ENCODE peak calls at places on chromosomes 13 and 19, in eight cellular contexts. R is adipocyte, Z is endothelial cell of umbilical vein, N is fibroblast of lung, S is mammary epithelial cell, G is endodermal cell, I is IMR-90, B is neural progenitor cell. A is an unnamed sample. For H3K4me1 and H3K36me3, the result is how much of the 10 kb centered on the place peaks cover.

GRCh38 chr13:105311094-105311493 is 1224.4 kb downstream of the EFNB2 start:
- DNase-seq in R (no peak), Z (no peak), N (no peak), S (no peak), G (no peak), I (no peak), B (no peak), A (no peak)

GRCh38 chr19:31146546-31147183 is 202.6 kb downstream of the TSHZ3 start:
- DNase-seq in R (no peak), Z (no peak), N (no peak), S (peak), G (no peak), I (no peak), B (no peak), A (no peak)

GRCh38 chr19:56147307-56147706 is 6.2 kb downstream of the ZNF444 start:
- DNase-seq in R (no peak), Z (no peak), N (no peak), S (no peak), G (no peak), I (no peak), B (no peak), A (no peak)

GRCh38 chr13:92838786-92839185 is 387.8 kb upstream of the GPC6 start:
- DNase-seq in R (no peak), Z (no peak), N (peak), S (peak), G (no peak), I (peak), B (no peak), A (no peak)

GRCh38 chr13:40780822-40781401 is 8.5 kb upstream of the SLC25A15 start:
- DNase-seq in R (no peak), Z (no peak), N (peak), S (no peak), G (peak), I (peak), B (no peak), A (no peak)

GRCh38 chr13:30429721-30430694 is 7.7 kb downstream of the UBE2L5 start:
- DNase-seq in R (peak), Z (peak), N (peak), S (peak), G (no peak), I (peak), B (no peak), A (no peak)

GRCh38 chr19:3699071-3699740 is 1.1 kb downstream of the PIP5K1C start:
- DNase-seq in R (peak), Z (peak), N (peak), S (peak), G (peak), I (peak), B (peak), A (peak)

GRCh38 chr19:50384685-50385535 is 763 bp downstream of the POLD1 start:
- DNase-seq in R (no peak), Z (no peak), N (no peak), S (peak), G (no peak), I (peak), B (peak), A (no peak)

GRCh38 chr19:39351537-39352037 is 9.4 kb downstream of the SAMD4B start:
- DNase-seq in R (no peak), Z (no peak), N (peak), S (no peak), G (no peak), I (peak), B (no peak), A (no peak)

GRCh38 chr13:90447735-90448103 is 899.8 kb upstream of the MIR17HG start:
- DNase-seq in R (peak), Z (peak), N (peak), S (peak), G (no peak), I (peak), B (peak), A (no peak)

GRCh38 chr19:53936035-53936434 is 26.7 kb upstream of the CACNG8 start:
- DNase-seq in R (no peak), Z (no peak), N (no peak), S (no peak), G (no peak), I (no peak), B (peak), A (no peak)

GRCh38 chr19:3868770-3869456 is at the start of gene ZFR2:
- DNase-seq in R (no peak), Z (no peak), N (no peak), S (no peak), G (peak), I (no peak), B (peak), A (no peak)

GRCh38 chr19:47819841-47820244 is 1.9 kb upstream of the CRX start:
- DNase-seq in R (no peak), Z (no peak), N (no peak), S (no peak), G (peak), I (no peak), B (peak), A (no peak)

GRCh38 chr19:39735688-39736087 is 2.1 kb downstream of the CLC start:
- DNase-seq in R (no peak), Z (no peak), N (no peak), S (no peak), G (no peak), I (no peak), B (no peak), A (no peak)

DNA sequence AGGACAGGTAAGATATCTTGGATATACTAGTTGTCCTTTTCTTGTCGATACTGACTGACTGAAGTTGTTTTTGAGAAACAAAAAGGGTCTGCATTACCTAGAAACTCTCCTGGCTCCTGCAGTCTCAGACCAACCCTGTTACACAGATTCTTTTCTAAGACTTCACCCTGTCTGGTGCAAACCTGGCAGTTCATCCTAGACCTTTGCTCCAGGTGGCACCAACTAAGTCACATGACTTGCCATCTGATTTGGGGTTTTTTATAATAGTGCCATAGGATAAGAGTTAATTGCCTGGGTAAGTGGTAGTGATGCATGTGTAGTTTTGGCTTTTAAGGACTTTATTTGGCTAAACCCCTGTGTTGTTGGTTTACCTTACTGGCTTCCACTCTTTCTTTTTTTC is 14.3 kb downstream of the CHAMP1 start:
- DNase-seq in R (no peak), Z (no peak), N (no peak), S (no peak), G (no peak), I (no peak), B (no peak), A (no peak)
- H3K4me1 ChIP-seq in R (under half), Z (under half), N (under half), S (under half), G (under half), I (under half), B (under half), A (under half)

GRCh38 chr19:2680808-2681207 is 21.7 kb downstream of the GNG7 start:
- DNase-seq in R (no peak), Z (no peak), N (no peak), S (no peak), G (no peak), I (no peak), B (no peak), A (no peak)
- H3K9ac ChIP-seq in R (no peak), Z (no peak), N (no peak), S (no peak), G (no peak), I (no peak), B (no peak), A (no peak)

GRCh38 chr13:78897200-78897599 is 238.2 kb upstream of the OBI1 start:
- DNase-seq in R (no peak), Z (no peak), N (no peak), S (no peak), G (no peak), I (no peak), B (no peak), A (no peak)
- H3K36me3 ChIP-seq in R (under half), Z (under half), N (under half), S (under half), G (under half), I (under half), B (under half), A (under half)

GRCh38 chr13:48185018-48185417 is 48.0 kb upstream of the ITM2B start:
- DNase-seq in R (no peak), Z (no peak), N (peak), S (peak), G (no peak), I (no peak), B (no peak), A (no peak)
- H3K4me1 ChIP-seq in R (under half), Z (under half), N (under half), S (under half), G (under half), I (under half), B (under half), A (under half)

GRCh38 chr19:35329323-35329722 is 336 bp downstream of the CD22 start:
- DNase-seq in R (no peak), Z (no peak), N (no peak), S (no peak), G (no peak), I (no peak), B (no peak), A (no peak)

GRCh38 chr19:35332817-35333216 is 3.8 kb downstream of the CD22 start:
- DNase-seq in R (no peak), Z (no peak), N (no peak), S (no peak), G (no peak), I (no peak), B (no peak), A (no peak)

GRCh38 chr19:35334064-35334753 is 5.2 kb downstream of the CD22 start:
- DNase-seq in R (no peak), Z (no peak), N (no peak), S (no peak), G (no peak), I (no peak), B (no peak), A (no peak)

GRCh38 chr19:35330475-35330874 is 1.5 kb downstream of the CD22 start:
- DNase-seq in R (no peak), Z (no peak), N (no peak), S (no peak), G (no peak), I (no peak), B (no peak), A (no peak)

DNA sequence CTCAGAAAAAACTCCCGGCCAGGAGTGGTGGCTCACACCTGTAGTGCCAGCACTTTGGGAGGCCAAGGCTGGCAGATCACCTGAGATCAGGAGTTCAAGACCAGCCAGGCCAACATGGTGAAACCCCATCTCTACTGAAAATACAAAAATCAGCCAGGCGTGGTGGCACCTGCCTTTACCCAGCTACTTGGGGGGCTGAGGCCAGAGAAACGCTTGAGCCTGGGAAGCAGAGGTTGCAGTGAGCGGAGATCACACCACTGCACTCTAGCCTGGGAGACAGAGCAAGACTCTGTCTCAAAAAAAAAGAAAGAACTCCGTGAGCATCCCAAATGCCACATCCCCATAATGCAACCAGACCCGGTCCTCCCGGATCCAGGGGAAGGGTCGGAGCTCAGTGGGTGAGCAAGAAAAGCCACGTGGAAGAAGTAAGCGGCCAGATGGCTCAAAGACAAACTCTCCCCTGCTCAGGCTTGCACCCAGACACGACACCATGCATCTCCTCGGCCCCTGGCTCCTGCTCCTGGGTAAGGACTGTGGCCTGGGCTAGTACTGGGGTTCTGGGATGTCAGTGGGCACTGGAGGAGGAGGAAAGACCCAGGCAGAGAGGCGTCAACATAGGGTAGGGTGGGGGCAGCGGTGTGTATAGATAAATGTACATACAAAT is 2.7 kb downstream of the CD22 start:
- DNase-seq in R (no peak), Z (no peak), N (no peak), S (no peak), G (no peak), I (no peak), B (no peak), A (no peak)
- H3K9ac ChIP-seq in R (no peak), Z (no peak), N (no peak), S (no peak), G (no peak), I (no peak), B (no peak), A (no peak)

DNA sequence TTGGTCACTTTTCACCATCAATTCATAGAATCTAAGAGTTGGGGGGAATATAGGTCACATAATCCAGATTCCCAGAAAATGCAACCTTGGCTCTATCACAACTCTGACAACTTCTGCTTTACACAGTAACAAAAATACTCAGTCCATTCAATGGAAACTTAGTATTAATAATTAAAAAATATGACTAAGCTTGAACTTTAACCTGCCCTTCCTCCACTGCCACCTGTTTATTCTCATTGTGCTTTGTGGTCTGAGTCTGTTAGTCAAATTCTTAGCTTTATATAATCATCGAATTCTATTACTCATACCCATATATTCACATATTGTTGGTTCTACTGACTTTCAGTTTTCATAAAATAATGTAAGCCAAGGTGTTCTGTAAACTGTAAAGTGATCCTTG is 373.4 kb downstream of the LMO7 start:
- DNase-seq in R (no peak), Z (peak), N (peak), S (peak), G (no peak), I (peak), B (no peak), A (no peak)
- H3K36me3 ChIP-seq in R (under half), Z (under half), N (under half), S (under half), G (under half), I (under half), B (under half), A (under half)

DNA sequence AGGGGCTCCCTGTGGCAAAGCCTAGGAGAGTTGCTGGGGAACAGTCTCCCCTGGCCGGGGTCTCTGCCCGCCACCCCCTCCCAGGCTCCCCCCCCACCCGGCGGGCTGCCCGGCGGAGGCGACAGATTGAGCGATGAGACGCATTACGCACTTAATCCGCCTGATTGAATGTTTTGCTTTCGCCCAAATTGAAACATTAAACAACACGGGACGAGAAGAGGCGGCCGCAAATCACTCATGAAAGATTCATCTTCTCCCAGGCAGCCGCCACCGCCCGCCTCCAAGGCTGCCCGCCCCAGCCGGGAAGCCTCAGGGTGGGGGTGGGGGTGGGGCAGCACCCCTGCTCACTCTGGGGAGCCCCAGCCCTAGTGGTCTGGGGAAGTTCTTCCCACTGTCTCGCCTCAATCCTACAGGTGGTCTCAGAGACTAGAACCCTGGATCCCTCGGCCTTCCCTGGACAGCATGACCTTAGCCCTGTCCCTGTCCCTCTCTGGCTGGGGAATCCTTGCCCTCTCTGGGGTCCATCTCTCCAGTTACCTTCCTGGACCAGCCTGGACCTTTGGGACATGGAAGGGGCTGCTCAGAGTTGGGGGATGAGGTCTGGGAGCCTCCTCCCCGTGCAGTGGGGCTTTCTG is 7.6 kb upstream of the ERFL start:
- DNase-seq in R (peak), Z (no peak), N (no peak), S (no peak), G (no peak), I (no peak), B (no peak), A (no peak)
- H3K4me1 ChIP-seq in R (under half), Z (under half), N (under half), S (under half), G (under half), I (under half), B (under half), A (under half)

DNA sequence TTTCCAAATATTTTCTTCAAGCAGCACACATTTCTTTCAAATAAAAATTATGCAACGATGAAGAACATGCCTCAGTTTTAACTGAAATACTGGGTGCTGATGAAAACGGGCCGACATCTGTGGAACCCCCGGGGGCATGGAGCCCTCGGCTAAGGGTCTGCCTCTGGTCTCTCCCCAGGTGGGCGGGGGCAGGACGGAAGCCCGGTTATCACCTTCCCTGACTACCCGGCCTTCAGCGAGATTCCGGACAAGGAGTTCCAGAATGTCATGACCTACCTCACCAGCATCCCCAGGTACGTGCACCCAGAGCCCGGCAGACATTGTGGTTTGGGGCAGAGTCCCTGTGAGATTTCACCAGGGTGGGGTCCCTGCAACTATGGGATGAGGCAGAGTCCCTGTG is 55.5 kb downstream of the MCF2L start:
- DNase-seq in R (no peak), Z (no peak), N (no peak), S (no peak), G (no peak), I (no peak), B (no peak), A (no peak)
- H3K9ac ChIP-seq in R (no peak), Z (no peak), N (no peak), S (no peak), G (no peak), I (no peak), B (no peak), A (no peak)